ENCODE peak calls at places on chromosome 22, in seven cellular contexts. F is neuronal stem cell, M is IMR-90, N is H9, T is H1, Q is trophoblast cell, I is mesendoderm. Y is an unnamed sample.

GRCh38 chr22:17315310-17315709 is 54.0 kb upstream of the CECR2 start:
- DNase-seq in M (no peak), Q (no peak), I (no peak), F (no peak), T (no peak), N (no peak), Y (no peak)

GRCh38 chr22:50180727-50181521 is 4.8 kb upstream of the TRABD start:
- DNase-seq in F (no peak), N (no peak), T (no peak), Q (no peak), M (no peak), I (no peak), Y (no peak)

GRCh38 chr22:35837328-35837727 is 119.7 kb downstream of the APOL5 start:
- DNase-seq in N (no peak), F (no peak), I (no peak), M (no peak), Q (no peak), T (no peak), Y (peak; percentile 17)

GRCh38 chr22:44587004-44587793 is 89.2 kb upstream of the RTL6 start:
- DNase-seq in Q (peak; percentile 94), T (no peak), M (peak; percentile 11), I (peak; percentile 30), N (no peak), F (no peak), Y (no peak)

GRCh38 chr22:50105529-50106100 is 15.8 kb downstream of the MOV10L1 start:
- DNase-seq in M (peak; percentile 64), T (no peak), F (no peak), Q (peak; percentile 31), I (no peak), N (no peak), Y (peak; percentile 59)

GRCh38 chr22:23256986-23257888 is 76.9 kb downstream of the BCR start:
- DNase-seq in N (no peak), I (no peak), Q (no peak), T (no peak), F (no peak), M (no peak), Y (peak; percentile 22)

GRCh38 chr22:22713416-22713815 is 69.0 kb downstream of the GGTLC2 start:
- DNase-seq in M (no peak), Q (no peak), F (no peak), T (peak; percentile 14), N (no peak), I (no peak), Y (no peak)

GRCh38 chr22:46815896-46816721 is 53.7 kb downstream of the TBC1D22A start:
- DNase-seq in I (peak; percentile 42), N (no peak), F (no peak), Q (peak; percentile 19), M (peak; percentile 66), T (peak; percentile 45), Y (peak; percentile 55)

GRCh38 chr22:47294222-47294532 is 531.7 kb downstream of the TBC1D22A start:
- DNase-seq in F (no peak), N (no peak), M (peak; percentile 52), T (no peak), I (no peak), Q (no peak), Y (no peak)

GRCh38 chr22:44369241-44369652 is 56.5 kb upstream of the SHISAL1 start:
- DNase-seq in I (peak; percentile 65), F (no peak), N (peak; percentile 79), Q (no peak), T (peak; percentile 92), M (no peak), Y (no peak)

GRCh38 chr22:33865996-33866395 is 54.3 kb downstream of the LARGE1 start:
- DNase-seq in Q (no peak), I (no peak), T (no peak), N (no peak), M (no peak), F (no peak), Y (no peak)

GRCh38 chr22:50215297-50216049 is 14.7 kb downstream of the SELENOO start:
- DNase-seq in N (no peak), T (no peak), I (no peak), Q (no peak), M (no peak), F (no peak), Y (no peak)

GRCh38 chr22:22687638-22688500 is 43.5 kb downstream of the GGTLC2 start:
- DNase-seq in I (peak; percentile 41), F (peak; percentile 29), T (no peak), Q (peak; percentile 77), N (peak; percentile 44), M (peak; percentile 65), Y (peak; percentile 26)

GRCh38 chr22:39176673-39177455 is 24.4 kb upstream of the CBX7 start:
- DNase-seq in F (no peak), I (no peak), M (no peak), Q (peak; percentile 34), T (no peak), N (peak; percentile 51), Y (peak; percentile 47)

GRCh38 chr22:48955351-48956311 is 872.0 kb downstream of the BRD1 start:
- DNase-seq in M (no peak), F (no peak), I (no peak), N (peak; percentile 14), Q (no peak), T (peak; percentile 42), Y (no peak)

GRCh38 chr22:23315341-23315917 is 135.1 kb downstream of the BCR start:
- DNase-seq in T (peak; percentile 87), N (peak; percentile 82), Q (peak; percentile 75), F (peak; percentile 29), M (peak; percentile 86), I (peak; percentile 58), Y (peak; percentile 82)

GRCh38 chr22:43269325-43270040 is 73.7 kb downstream of the SCUBE1 start:
- DNase-seq in N (no peak), M (no peak), I (peak; percentile 46), Q (no peak), T (no peak), F (peak; percentile 54), Y (no peak)

GRCh38 chr22:43272301-43272700 is 70.9 kb downstream of the SCUBE1 start:
- DNase-seq in F (no peak), N (no peak), M (peak; percentile 18), I (no peak), T (no peak), Q (no peak), Y (no peak)

GRCh38 chr22:43272869-43273318 is 70.3 kb downstream of the SCUBE1 start:
- DNase-seq in T (no peak), N (peak; percentile 43), F (no peak), M (no peak), I (peak; percentile 57), Q (no peak), Y (peak; percentile 82)

GRCh38 chr22:43270314-43270908 is 72.8 kb downstream of the SCUBE1 start:
- DNase-seq in I (peak; percentile 90), F (no peak), Q (peak; percentile 6), M (no peak), T (peak; percentile 82), N (peak; percentile 90), Y (peak; percentile 44)

GRCh38 chr22:43270949-43271348 is 72.2 kb downstream of the SCUBE1 start:
- DNase-seq in Q (no peak), F (no peak), N (no peak), T (no peak), I (no peak), M (no peak), Y (no peak)
- H3K23ac ChIP-seq in Q (no peak overlapping the region), F (no peak overlapping the region), N (no peak overlapping the region), T (no peak overlapping the region), I (no peak overlapping the region), M (no peak overlapping the region), Y (no peak overlapping the region)

GRCh38 chr22:40510965-40511364 is 125.6 kb downstream of the MRTFA start:
- DNase-seq in Q (no peak), F (no peak), M (no peak), N (no peak), I (no peak), T (no peak), Y (no peak)

GRCh38 chr22:40506762-40507161 is 129.8 kb downstream of the MRTFA start:
- DNase-seq in T (no peak), N (no peak), M (no peak), Q (no peak), I (no peak), F (no peak), Y (no peak)

GRCh38 chr22:40507491-40507890 is 129.0 kb downstream of the MRTFA start:
- DNase-seq in Q (no peak), M (no peak), F (no peak), I (no peak), N (no peak), T (no peak), Y (no peak)

GRCh38 chr22:40511604-40512003 is 124.9 kb downstream of the MRTFA start:
- DNase-seq in M (no peak), Q (no peak), I (no peak), N (no peak), F (no peak), T (no peak), Y (no peak)

GRCh38 chr22:40509401-40510134 is 127.0 kb downstream of the MRTFA start:
- DNase-seq in I (peak; percentile 59), M (peak; percentile 96), T (no peak), Q (peak; percentile 99), F (no peak), N (no peak), Y (peak; percentile 95)
- H3K9ac ChIP-seq in I (no peak overlapping the region), M (peak overlapping the region; percentile 74), T (no peak overlapping the region), Q (no peak overlapping the region), F (no peak overlapping the region), N (no peak overlapping the region), Y (peak overlapping the region; percentile 81)

DNA sequence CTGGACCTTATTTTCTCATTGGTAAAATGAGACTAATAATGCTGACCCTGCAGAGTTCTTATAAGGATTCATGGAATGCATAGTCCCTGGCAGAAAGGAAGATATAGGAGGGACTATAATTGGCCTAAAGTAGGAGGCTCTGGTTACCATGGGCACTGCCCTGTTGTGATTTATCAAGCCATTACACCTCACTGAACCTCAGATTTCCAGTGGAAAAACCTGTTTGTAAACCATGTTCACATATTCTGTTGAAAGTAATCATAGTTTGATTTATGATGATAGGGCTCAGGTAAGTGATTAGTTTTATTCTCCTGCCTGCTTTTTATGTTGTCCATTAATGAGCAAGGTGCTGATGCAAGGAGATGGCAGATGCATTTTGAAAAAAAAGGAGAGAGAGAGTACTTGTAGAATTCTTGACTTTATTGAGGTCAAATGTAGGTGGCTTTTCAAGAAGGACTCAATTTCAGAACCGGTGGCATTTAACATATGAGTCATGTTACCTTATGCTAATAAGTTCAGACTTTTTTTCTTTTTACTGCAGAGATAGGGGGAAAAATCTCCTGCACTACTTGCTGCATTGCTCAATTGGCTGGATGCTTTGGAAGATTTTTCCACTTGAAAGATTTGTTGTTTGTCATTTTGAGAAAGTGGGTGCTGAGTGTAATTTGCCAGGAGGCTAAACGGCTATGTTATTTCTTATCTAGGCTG is 14.6 kb downstream of the NF2 start:
- DNase-seq in I (no peak), T (no peak), N (no peak), M (peak; percentile 68), F (no peak), Q (peak; percentile 38), Y (peak; percentile 54)
- H3K23ac ChIP-seq in I (no peak overlapping the region), T (no peak overlapping the region), N (no peak overlapping the region), M (peak overlapping the region; percentile 82), F (no peak overlapping the region), Q (no peak overlapping the region), Y (no peak overlapping the region)

GRCh38 chr22:31945971-31946680 is 1.8 kb downstream of the YWHAH start:
- DNase-seq in I (no peak), T (no peak), Q (peak; percentile 58), M (peak; percentile 31), F (no peak), N (no peak), Y (peak; percentile 57)
- H3K9ac ChIP-seq in I (peak overlapping the region; percentile 100), T (peak overlapping the region; percentile 97), Q (no peak overlapping the region), M (peak overlapping the region; percentile 92), F (no peak overlapping the region), N (peak overlapping the region; percentile 92), Y (peak overlapping the region; percentile 95)

Y was measured in mesenchymal stem cell.